ENCODE peak calls at places on chromosome 5, in seven cellular contexts. One of them, this sample, is unnamed.

GRCh38 chr5:1201327-1202025 is at the start of gene SLC6A19:
- DNase-seq in stimulated activated CD4-positive, alpha-beta T cell treated with anti-CD3 and anti-CD28 coated beads, TNF-alpha, amount 100 ng/mL, for 24 hours: no peak
- DNase-seq in activated T-helper 2 cell treated with anti-CD3 and anti-CD28 coated beads, Interferon-gamma antibody, Interleukin-2, Interleukin-4, amounts not matched to agents 10 μg/mL and 5 μg/mL and 100 μg/mL, durations not matched to agents 14 hours and 24 hours and 36 hours: no peak
- DNase-seq in GM19239: no peak
- DNase-seq in mammary epithelial cell: no peak
- DNase-seq in T-helper 9 cell: no peak
- DNase-seq in Daoy: no peak
- DNase-seq in this sample: no peak

GRCh38 chr5:93497101-93497500 is 83.9 kb downstream of the NR2F1-AS1 start:
- DNase-seq in stimulated activated CD4-positive, alpha-beta T cell treated with anti-CD3 and anti-CD28 coated beads, TNF-alpha, amount 100 ng/mL, for 24 hours: no peak
- DNase-seq in activated T-helper 2 cell treated with anti-CD3 and anti-CD28 coated beads, Interferon-gamma antibody, Interleukin-2, Interleukin-4, amounts not matched to agents 10 μg/mL and 5 μg/mL and 100 μg/mL, durations not matched to agents 14 hours and 24 hours and 36 hours: no peak
- DNase-seq in GM19239: no peak
- DNase-seq in mammary epithelial cell: no peak
- DNase-seq in T-helper 9 cell: no peak
- DNase-seq in Daoy: peak
- DNase-seq in this sample: no peak

GRCh38 chr5:60504342-60504741 is 195.6 kb downstream of the DEPDC1B start:
- DNase-seq in stimulated activated CD4-positive, alpha-beta T cell treated with anti-CD3 and anti-CD28 coated beads, TNF-alpha, amount 100 ng/mL, for 24 hours: no peak
- DNase-seq in activated T-helper 2 cell treated with anti-CD3 and anti-CD28 coated beads, Interferon-gamma antibody, Interleukin-2, Interleukin-4, amounts not matched to agents 10 μg/mL and 5 μg/mL and 100 μg/mL, durations not matched to agents 14 hours and 24 hours and 36 hours: no peak
- DNase-seq in GM19239: no peak
- DNase-seq in mammary epithelial cell: no peak
- DNase-seq in T-helper 9 cell: no peak
- DNase-seq in Daoy: no peak
- DNase-seq in this sample: no peak

GRCh38 chr5:67552773-67553172 is 356.2 kb upstream of the CD180 start:
- DNase-seq in stimulated activated CD4-positive, alpha-beta T cell treated with anti-CD3 and anti-CD28 coated beads, TNF-alpha, amount 100 ng/mL, for 24 hours: no peak
- DNase-seq in activated T-helper 2 cell treated with anti-CD3 and anti-CD28 coated beads, Interferon-gamma antibody, Interleukin-2, Interleukin-4, amounts not matched to agents 10 μg/mL and 5 μg/mL and 100 μg/mL, durations not matched to agents 14 hours and 24 hours and 36 hours: no peak
- DNase-seq in GM19239: no peak
- DNase-seq in mammary epithelial cell: no peak
- DNase-seq in T-helper 9 cell: no peak
- DNase-seq in Daoy: no peak
- DNase-seq in this sample: no peak

GRCh38 chr5:135208555-135209494 is 174.8 kb upstream of the PITX1 start:
- DNase-seq in stimulated activated CD4-positive, alpha-beta T cell treated with anti-CD3 and anti-CD28 coated beads, TNF-alpha, amount 100 ng/mL, for 24 hours: no peak
- DNase-seq in activated T-helper 2 cell treated with anti-CD3 and anti-CD28 coated beads, Interferon-gamma antibody, Interleukin-2, Interleukin-4, amounts not matched to agents 10 μg/mL and 5 μg/mL and 100 μg/mL, durations not matched to agents 14 hours and 24 hours and 36 hours: no peak
- DNase-seq in GM19239: no peak
- DNase-seq in mammary epithelial cell: peak
- DNase-seq in T-helper 9 cell: no peak
- DNase-seq in Daoy: peak
- DNase-seq in this sample: no peak

GRCh38 chr5:141330299-141331080 is at the start of gene PCDHGA1:
- DNase-seq in stimulated activated CD4-positive, alpha-beta T cell treated with anti-CD3 and anti-CD28 coated beads, TNF-alpha, amount 100 ng/mL, for 24 hours: no peak
- DNase-seq in activated T-helper 2 cell treated with anti-CD3 and anti-CD28 coated beads, Interferon-gamma antibody, Interleukin-2, Interleukin-4, amounts not matched to agents 10 μg/mL and 5 μg/mL and 100 μg/mL, durations not matched to agents 14 hours and 24 hours and 36 hours: no peak
- DNase-seq in GM19239: no peak
- DNase-seq in mammary epithelial cell: peak
- DNase-seq in T-helper 9 cell: no peak
- DNase-seq in Daoy: no peak
- DNase-seq in this sample: no peak

GRCh38 chr5:77734885-77735284 is 41.3 kb downstream of the TBCA start:
- DNase-seq in stimulated activated CD4-positive, alpha-beta T cell treated with anti-CD3 and anti-CD28 coated beads, TNF-alpha, amount 100 ng/mL, for 24 hours: no peak
- DNase-seq in activated T-helper 2 cell treated with anti-CD3 and anti-CD28 coated beads, Interferon-gamma antibody, Interleukin-2, Interleukin-4, amounts not matched to agents 10 μg/mL and 5 μg/mL and 100 μg/mL, durations not matched to agents 14 hours and 24 hours and 36 hours: no peak
- DNase-seq in GM19239: no peak
- DNase-seq in mammary epithelial cell: no peak
- DNase-seq in T-helper 9 cell: no peak
- DNase-seq in Daoy: no peak
- DNase-seq in this sample: no peak

GRCh38 chr5:72648511-72648910 is 141.3 kb upstream of the ZNF366 start:
- DNase-seq in stimulated activated CD4-positive, alpha-beta T cell treated with anti-CD3 and anti-CD28 coated beads, TNF-alpha, amount 100 ng/mL, for 24 hours: no peak
- DNase-seq in activated T-helper 2 cell treated with anti-CD3 and anti-CD28 coated beads, Interferon-gamma antibody, Interleukin-2, Interleukin-4, amounts not matched to agents 10 μg/mL and 5 μg/mL and 100 μg/mL, durations not matched to agents 14 hours and 24 hours and 36 hours: no peak
- DNase-seq in GM19239: no peak
- DNase-seq in mammary epithelial cell: no peak
- DNase-seq in T-helper 9 cell: no peak
- DNase-seq in Daoy: no peak
- DNase-seq in this sample: no peak

GRCh38 chr5:23139338-23140171 is 286.4 kb upstream of the CDH12 start:
- DNase-seq in stimulated activated CD4-positive, alpha-beta T cell treated with anti-CD3 and anti-CD28 coated beads, TNF-alpha, amount 100 ng/mL, for 24 hours: no peak
- DNase-seq in activated T-helper 2 cell treated with anti-CD3 and anti-CD28 coated beads, Interferon-gamma antibody, Interleukin-2, Interleukin-4, amounts not matched to agents 10 μg/mL and 5 μg/mL and 100 μg/mL, durations not matched to agents 14 hours and 24 hours and 36 hours: no peak
- DNase-seq in GM19239: no peak
- DNase-seq in mammary epithelial cell: peak
- DNase-seq in T-helper 9 cell: no peak
- DNase-seq in Daoy: no peak
- DNase-seq in this sample: no peak

This sample was measured in stimulated activated CD8-positive, alpha-beta memory T cell treated with anti-CD3 and anti-CD28 coated beads, Interleukin-4, amount 100 ng/mL, for 24 hours.